ENCODE peak calls at places on chromosomes 5 and 9, in eight cellular contexts. S is IMR-90, P is HCT116, J is MM.1S, T is aorta, F is stomach, H is lower lobe of right lung, X is mesendoderm. Q is an unnamed sample.

GRCh38 chr5:82106207-82106606 is 134.4 kb downstream of the ATG10 start:
- DNase-seq in S (peak; percentile 32), P (no peak), T (no peak), X (peak; percentile 13), J (no peak), F (no peak), H (no peak), Q (peak; percentile 10)

GRCh38 chr5:173855995-173856656 is 32.0 kb upstream of the CPEB4 start:
- DNase-seq in S (no peak), J (no peak), P (no peak), F (no peak), H (no peak), T (no peak), X (no peak), Q (no peak)

GRCh38 chr5:9269024-9269423 is 276.9 kb downstream of the SEMA5A start:
- DNase-seq in S (no peak), J (no peak), H (no peak), F (no peak), P (no peak), T (no peak), X (peak; percentile 56), Q (no peak)

GRCh38 chr5:10507575-10508024 is 56.3 kb upstream of the ANKRD33B start:
- DNase-seq in F (no peak), P (no peak), S (peak; percentile 58), T (no peak), X (no peak), J (no peak), H (no peak), Q (no peak)

GRCh38 chr5:79845448-79846197 is 145.4 kb downstream of the MTX3 start:
- DNase-seq in S (peak; percentile 89), P (peak; percentile 13), T (no peak), J (no peak), X (no peak), F (no peak), H (no peak), Q (no peak)

GRCh38 chr5:134873987-134874830 is at the start of gene TXNDC15:
- DNase-seq in T (peak; percentile 93), S (peak; percentile 86), X (peak; percentile 93), F (peak; percentile 90), J (peak; percentile 78), P (peak; percentile 56), H (peak; percentile 94), Q (peak; percentile 88)

GRCh38 chr9:129225815-129226214 is 47.8 kb upstream of the IER5L start:
- DNase-seq in J (no peak), H (peak; percentile 57), T (peak; percentile 84), F (peak; percentile 46), P (no peak), X (peak; percentile 94), S (peak; percentile 73), Q (peak; percentile 28)

GRCh38 chr5:179824745-179825112 is 4.0 kb downstream of the SQSTM1 start:
- DNase-seq in F (no peak), X (no peak), P (no peak), H (no peak), T (no peak), J (no peak), S (no peak), Q (no peak)

GRCh38 chr5:14178671-14179211 is 35.6 kb downstream of the TRIO start:
- DNase-seq in P (no peak), H (no peak), J (no peak), X (peak; percentile 94), F (no peak), T (no peak), S (peak; percentile 95), Q (no peak)

GRCh38 chr5:29161897-29162296 is 2031.6 kb upstream of the CDH6 start:
- DNase-seq in P (no peak), J (no peak), T (no peak), F (no peak), S (no peak), X (no peak), H (no peak), Q (no peak)

GRCh38 chr9:93082841-93083411 is 13.1 kb upstream of the CARD19 start:
- DNase-seq in P (no peak), J (no peak), S (no peak), H (peak; percentile 54), X (no peak), F (no peak), T (peak; percentile 32), Q (no peak)

DNA sequence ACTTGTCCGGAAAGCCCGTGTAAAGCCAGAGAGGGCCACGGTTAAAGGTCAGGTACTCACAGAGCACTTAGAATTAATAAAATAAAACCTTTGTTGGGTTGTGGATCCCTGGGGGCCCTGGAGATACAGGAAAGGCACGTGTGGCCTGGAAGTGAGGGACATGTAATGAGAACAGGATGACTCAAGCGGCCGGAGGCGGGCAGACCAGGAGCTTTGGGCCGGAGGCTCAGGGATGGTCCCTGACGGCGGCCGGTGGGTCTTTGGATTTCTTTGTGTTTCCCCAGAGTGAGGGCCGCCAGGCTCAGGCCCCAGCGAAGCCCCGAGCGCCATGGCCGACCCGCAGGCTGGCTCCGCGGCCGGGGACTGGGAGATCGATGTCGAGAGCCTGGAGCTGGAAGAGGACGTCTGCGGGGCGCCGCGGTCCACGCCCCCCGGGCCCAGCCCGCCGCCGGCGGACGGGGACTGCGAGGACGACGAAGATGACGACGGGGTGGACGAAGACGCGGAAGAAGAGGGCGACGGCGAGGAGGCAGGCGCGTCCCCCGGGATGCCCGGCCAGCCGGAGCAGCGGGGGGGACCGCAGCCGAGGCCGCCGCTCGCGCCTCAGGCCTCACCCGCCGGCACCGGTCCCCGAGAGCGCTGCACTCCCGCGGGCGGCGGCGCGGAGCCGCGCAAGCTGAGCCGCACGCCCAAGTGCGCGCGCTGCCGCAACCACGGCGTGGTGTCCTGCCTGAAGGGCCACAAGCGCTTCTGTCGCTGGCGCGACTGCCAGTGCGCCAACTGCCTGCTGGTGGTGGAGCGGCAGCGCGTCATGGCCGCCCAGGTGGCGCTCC is 1.3 kb downstream of the DMRT2 start:
- DNase-seq in J (peak; percentile 82), P (no peak), S (no peak), T (no peak), F (peak; percentile 38), X (peak; percentile 82), H (peak; percentile 64), Q (peak; percentile 69)
- H3K4me3 ChIP-seq in J (peak overlapping the region; percentile 66), P (no peak overlapping the region), S (no peak overlapping the region), T (no peak overlapping the region), F (peak overlapping the region; percentile 43), X (no peak overlapping the region), H (peak overlapping the region; percentile 47), Q (no peak overlapping the region)

DNA sequence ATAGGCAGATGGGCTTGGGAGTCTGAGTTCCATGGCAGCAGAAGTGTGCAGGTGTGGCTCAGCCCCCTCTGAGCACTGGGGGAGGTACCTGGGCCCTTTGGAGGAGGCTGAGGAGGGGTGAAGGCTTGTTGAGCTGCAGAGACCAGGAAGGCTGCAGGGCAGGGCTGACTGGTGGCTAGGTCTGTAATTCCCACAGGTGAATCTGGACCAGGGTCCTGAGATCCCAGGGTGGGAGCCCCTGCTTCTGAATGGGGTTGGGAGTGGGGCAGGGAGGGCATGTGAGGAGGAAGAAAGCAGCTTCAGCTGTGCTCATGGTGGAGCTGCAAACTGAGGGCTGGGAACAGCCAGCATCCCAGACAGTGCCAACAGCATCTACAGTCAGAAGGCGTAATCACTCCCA is 111.1 kb downstream of the CACNA1B start:
- DNase-seq in T (no peak), S (no peak), X (no peak), J (no peak), H (no peak), F (peak; percentile 9), P (no peak), Q (no peak)
- H3K27me3 ChIP-seq in T (no peaks in the 10 kb centered on the region), S (no peaks in the 10 kb centered on the region), X (no peaks in the 10 kb centered on the region), J (peaks cover 93% of the 10 kb centered on the region), H (peaks cover 17% of the 10 kb centered on the region), F (peaks cover 64% of the 10 kb centered on the region), P (peaks cover 22% of the 10 kb centered on the region), Q (no peaks in the 10 kb centered on the region)

DNA sequence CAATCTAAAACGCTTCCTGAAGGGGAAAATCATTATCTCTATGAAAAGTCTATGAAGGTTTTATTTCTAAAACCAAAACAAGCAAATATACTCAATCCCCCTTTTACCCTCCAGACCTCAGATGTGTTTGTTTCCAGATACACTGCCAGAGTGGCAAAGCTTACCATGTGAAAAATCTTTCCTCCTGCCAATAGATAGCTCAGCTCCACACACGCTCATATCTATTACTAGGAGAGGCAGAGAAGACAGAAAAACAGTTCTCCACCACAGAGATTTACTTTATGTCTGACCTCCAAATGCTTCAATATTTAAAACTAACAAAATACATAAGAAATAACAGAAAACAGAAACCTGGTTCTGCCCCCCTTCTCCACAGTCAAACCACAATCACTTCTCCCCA is 7.0 kb downstream of the IRX2 start:
- DNase-seq in X (no peak), S (no peak), J (no peak), H (no peak), T (no peak), F (no peak), P (no peak), Q (no peak)
- H3K4me1 ChIP-seq in X (no peaks in the 10 kb centered on the region), S (no peaks in the 10 kb centered on the region), J (no peaks in the 10 kb centered on the region), H (no peaks in the 10 kb centered on the region), T (no peaks in the 10 kb centered on the region), F (peaks cover 53% of the 10 kb centered on the region), P (no peaks in the 10 kb centered on the region), Q (no peaks in the 10 kb centered on the region)

DNA sequence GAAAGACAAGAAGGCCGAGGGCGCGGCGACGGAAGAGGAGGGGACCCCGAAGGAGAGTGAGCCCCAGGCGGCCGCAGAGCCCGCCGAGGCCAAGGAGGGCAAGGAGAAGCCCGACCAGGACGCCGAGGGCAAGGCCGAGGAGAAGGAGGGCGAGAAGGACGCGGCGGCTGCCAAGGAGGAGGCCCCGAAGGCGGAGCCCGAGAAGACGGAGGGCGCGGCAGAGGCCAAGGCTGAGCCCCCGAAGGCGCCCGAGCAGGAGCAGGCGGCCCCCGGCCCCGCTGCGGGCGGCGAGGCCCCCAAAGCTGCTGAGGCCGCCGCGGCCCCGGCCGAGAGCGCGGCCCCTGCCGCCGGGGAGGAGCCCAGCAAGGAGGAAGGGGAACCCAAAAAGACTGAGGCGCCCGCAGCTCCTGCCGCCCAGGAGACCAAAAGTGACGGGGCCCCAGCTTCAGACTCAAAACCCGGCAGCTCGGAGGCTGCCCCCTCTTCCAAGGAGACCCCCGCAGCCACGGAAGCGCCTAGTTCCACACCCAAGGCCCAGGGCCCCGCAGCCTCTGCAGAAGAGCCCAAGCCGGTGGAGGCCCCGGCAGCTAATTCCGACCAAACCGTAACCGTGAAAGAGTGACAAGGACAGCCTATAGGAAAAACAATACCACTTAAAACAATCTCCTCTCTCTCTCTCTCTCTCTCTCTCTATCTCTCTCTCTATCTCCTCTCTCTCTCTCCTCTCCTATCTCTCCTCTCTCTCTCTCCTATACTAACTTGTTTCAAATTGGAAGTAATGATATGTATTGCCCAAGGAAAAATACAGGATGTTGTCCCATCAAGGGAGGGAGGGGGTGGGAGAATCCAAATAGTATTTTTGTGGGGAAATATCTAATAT is 58.1 kb downstream of the BASP1 start:
- DNase-seq in H (no peak), X (no peak), S (no peak), F (no peak), T (no peak), P (no peak), J (no peak), Q (no peak)
- H3K4me3 ChIP-seq in H (no peak overlapping the region), X (no peak overlapping the region), S (no peak overlapping the region), F (no peak overlapping the region), T (no peak overlapping the region), P (no peak overlapping the region), J (no peak overlapping the region), Q (no peak overlapping the region)

GRCh38 chr9:133618726-133619125 is 9.5 kb upstream of the FAM163B start:
- DNase-seq in F (no peak), J (no peak), S (no peak), H (no peak), X (no peak), T (no peak), P (no peak), Q (no peak)
- H3K27me3 ChIP-seq in F (peaks cover 84% of the 10 kb centered on the region), J (peaks cover 95% of the 10 kb centered on the region), S (peaks cover 56% of the 10 kb centered on the region), H (peaks cover 40% of the 10 kb centered on the region), X (no peaks in the 10 kb centered on the region), T (no peaks in the 10 kb centered on the region), P (peaks cover 90% of the 10 kb centered on the region), Q (no peaks in the 10 kb centered on the region)